ENCODE peak calls at places on chromosomes 4 and X, in five cellular contexts. A is uterus, F is GM12892, Q is IMR-90, Z is endothelial cell of umbilical vein. L is an unnamed sample.

GRCh38 chr4:173181769-173182374 is 13.3 kb downstream of the GALNT7 start:
- DNase-seq in A (no peak), Q (peak), Z (peak), F (no peak), L (peak)

GRCh38 chr4:173490817-173491518 is 39.1 kb downstream of the HAND2 start:
- DNase-seq in A (no peak), Q (peak), F (no peak), Z (peak), L (no peak)

GRCh38 chr4:166172619-166173018 is 299.6 kb downstream of the TLL1 start:
- DNase-seq in Q (no peak), F (no peak), A (no peak), Z (no peak), L (no peak)

GRCh38 chr4:174437756-174438155 is 84.5 kb downstream of the HPGD start:
- DNase-seq in Z (no peak), A (no peak), F (no peak), Q (no peak), L (no peak)

GRCh38 chr4:66688674-66689073 is 856.6 kb downstream of the CENPC start:
- DNase-seq in F (no peak), A (no peak), Q (peak), Z (peak), L (no peak)

GRCh38 chr4:153222162-153222789 is 18.0 kb downstream of the TRIM2 start:
- DNase-seq in Q (peak), F (peak), A (peak), Z (peak), L (no peak)

GRCh38 chr4:742742-743311 is 37.2 kb downstream of the PCGF3 start:
- DNase-seq in A (peak), F (peak), Z (peak), Q (peak), L (peak)

GRCh38 chr4:184289179-184289535 is 71.5 kb upstream of the ENPP6 start:
- DNase-seq in Q (no peak), A (no peak), F (no peak), Z (no peak), L (no peak)

GRCh38 chr4:161949941-161950725 is 213.7 kb downstream of the FSTL5 start:
- DNase-seq in F (no peak), A (no peak), Z (no peak), Q (peak), L (no peak)

GRCh38 chrX:34918856-34919255 is 23.7 kb upstream of the FAM47B start:
- DNase-seq in Q (peak), A (no peak), F (no peak), Z (peak), L (no peak)

GRCh38 chr4:147863111-147863747 is 131.3 kb downstream of the ARHGAP10 start:
- DNase-seq in Z (peak), A (no peak), Q (no peak), F (no peak), L (no peak)

GRCh38 chrX:43702660-43703059 is 46.6 kb downstream of the MAOA start:
- DNase-seq in Z (peak), Q (no peak), F (no peak), A (no peak), L (no peak)

GRCh38 chr4:52751349-52751911 is at the start of gene ERVMER34-1:
- DNase-seq in F (no peak), Z (peak), A (peak), Q (no peak), L (no peak)

GRCh38 chrX:12007881-12008280 is 130.4 kb upstream of the FRMPD4 start:
- DNase-seq in Q (peak), Z (peak), A (no peak), F (no peak), L (no peak)

GRCh38 chr4:157655101-157655818 is 434.7 kb downstream of the GRIA2 start:
- DNase-seq in Z (no peak), A (no peak), Q (no peak), F (no peak), L (no peak)

GRCh38 chr4:137531121-137531520 is 1.2 kb downstream of the PCDH18 start:
- DNase-seq in F (no peak), A (peak), Q (peak), Z (no peak), L (no peak)

GRCh38 chr4:48746608-48747374 is 33.3 kb downstream of the FRYL start:
- DNase-seq in Q (no peak), F (no peak), A (no peak), Z (no peak), L (no peak)

GRCh38 chrX:129793604-129794191 is 13.9 kb downstream of the SASH3 start:
- DNase-seq in Z (no peak), A (no peak), Q (no peak), F (no peak), L (no peak)

GRCh38 chrX:103413981-103414380 is 37.6 kb downstream of the BEX3 start:
- DNase-seq in F (no peak), Z (no peak), Q (no peak), A (no peak), L (no peak)

GRCh38 chr4:152696764-152697250 is 17.0 kb upstream of the TMEM154 start:
- DNase-seq in Q (peak), Z (no peak), F (peak), A (no peak), L (no peak)

GRCh38 chr4:149845643-149846208 is 30.1 kb upstream of the IQCM start:
- DNase-seq in Z (no peak), A (no peak), F (no peak), Q (no peak), L (peak)

GRCh38 chrX:43718081-43718480 is 62.0 kb downstream of the MAOA start:
- DNase-seq in Q (no peak), A (no peak), Z (no peak), F (no peak), L (no peak)

GRCh38 chr4:145061325-145061920 is 36.6 kb downstream of the ANAPC10 start:
- DNase-seq in Q (peak), A (no peak), F (no peak), Z (peak), L (peak)

GRCh38 chr4:185344743-185345538 is 50.8 kb downstream of the LRP2BP start:
- DNase-seq in Z (peak), Q (no peak), A (no peak), F (no peak), L (no peak)

GRCh38 chr4:52059372-52059771 is 8.3 kb downstream of the SPATA18 start:
- DNase-seq in A (peak), F (no peak), Q (peak), Z (peak), L (no peak)

GRCh38 chr4:74764119-74764518 is 30.2 kb downstream of the BTC start:
- DNase-seq in Q (no peak), A (no peak), F (no peak), Z (no peak), L (no peak)

GRCh38 chr4:14111730-14112171 is 484.2 kb upstream of the BOD1L1 start:
- DNase-seq in Q (peak), A (no peak), F (no peak), Z (no peak), L (no peak)

GRCh38 chrX:44183329-44183728 is 160.1 kb downstream of the EFHC2 start:
- DNase-seq in A (no peak), F (no peak), Z (no peak), Q (no peak), L (no peak)

GRCh38 chr4:1086011-1086410 is 27.4 kb downstream of the RNF212 start:
- DNase-seq in A (no peak), Q (no peak), F (no peak), Z (no peak), L (no peak)

GRCh38 chrX:2928583-2929434 is at the start of gene ARSD:
- DNase-seq in F (peak), Q (peak), A (peak), Z (peak), L (no peak)
- TF ChIP-seq POLR2A in F (peak), Q (peak), A (peak), Z (peak), L (no peak)

GRCh38 chr4:11426716-11427115 is 2.0 kb downstream of the HS3ST1 start:
- DNase-seq in Z (no peak), F (no peak), Q (no peak), A (no peak), L (no peak)

GRCh38 chr4:11427201-11427996 is 1.3 kb downstream of the HS3ST1 start:
- DNase-seq in A (no peak), Z (no peak), Q (no peak), F (no peak), L (no peak)

GRCh38 chr4:11428161-11428700 is 463 bp downstream of the HS3ST1 start:
- DNase-seq in Q (no peak), F (no peak), Z (no peak), A (no peak), L (no peak)

GRCh38 chr4:11429646-11430045 is 952 bp upstream of the HS3ST1 start:
- DNase-seq in F (no peak), Q (no peak), Z (no peak), A (no peak), L (no peak)

GRCh38 chr4:11428701-11429571 is at the start of gene HS3ST1:
- DNase-seq in Q (peak), Z (peak), F (peak), A (peak), L (peak)
- TF ChIP-seq POLR2A in Q (no peak), Z (no peak), F (no peak), A (peak), L (no peak)

GRCh38 chrX:1442724-1443367 is 9.9 kb downstream of the ASMTL start:
- DNase-seq in Q (no peak), Z (no peak), F (no peak), A (no peak), L (no peak)

GRCh38 chrX:1442016-1442665 is 10.6 kb downstream of the ASMTL start:
- DNase-seq in F (no peak), Q (no peak), Z (no peak), A (peak), L (no peak)

GRCh38 chrX:1444896-1445480 is 7.7 kb downstream of the ASMTL start:
- DNase-seq in Q (no peak), A (peak), Z (no peak), F (no peak), L (no peak)

GRCh38 chrX:1440506-1440905 is 12.2 kb downstream of the ASMTL start:
- DNase-seq in F (no peak), Q (no peak), A (no peak), Z (no peak), L (no peak)

GRCh38 chrX:1443496-1444075 is 9.1 kb downstream of the ASMTL start:
- DNase-seq in Q (no peak), Z (no peak), A (peak), F (no peak), L (no peak)
- TF ChIP-seq POLR2A in Q (no peak), Z (no peak), A (no peak), F (peak), L (no peak)

DNA sequence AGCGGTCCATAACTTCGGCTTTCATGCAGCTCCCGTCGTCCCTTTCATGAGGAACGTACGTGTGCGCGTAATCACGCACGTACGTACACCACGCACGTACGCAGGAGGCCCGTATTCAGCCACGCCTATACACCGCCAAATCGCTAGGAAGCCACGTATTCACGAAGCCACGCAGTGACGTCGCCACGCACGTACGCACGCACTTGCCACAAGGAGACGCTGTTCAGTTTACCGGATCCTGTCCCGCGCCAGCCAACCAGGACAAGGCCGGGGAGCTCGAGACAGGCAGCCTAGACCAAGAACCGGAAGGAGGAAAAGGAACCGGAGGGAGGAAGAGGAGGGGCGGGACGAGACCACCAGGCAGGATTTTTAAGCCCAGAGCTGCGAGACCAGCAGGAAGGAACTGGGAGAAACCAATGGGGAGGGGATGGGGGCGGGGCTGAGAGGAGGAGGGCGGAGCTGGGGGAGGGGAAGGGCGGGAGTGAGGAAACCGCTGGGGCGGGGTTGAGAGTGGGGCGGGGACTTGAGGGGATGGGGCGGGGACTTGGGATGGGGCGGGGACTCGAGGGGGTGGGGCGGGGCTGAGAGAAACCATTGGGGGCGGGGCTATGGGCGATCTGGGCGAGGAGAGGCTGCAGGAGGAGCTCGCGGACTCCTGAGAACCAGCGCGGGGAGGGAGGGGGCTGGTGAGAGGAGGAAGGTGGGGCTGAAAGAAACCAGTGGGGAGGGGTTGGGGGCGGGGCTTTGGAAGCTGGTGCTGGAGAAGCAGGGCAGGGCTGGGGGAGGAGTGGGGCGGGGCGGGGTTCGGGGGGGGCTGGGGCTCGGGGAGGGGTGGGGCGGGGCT is at the start of gene EOLA2:
- DNase-seq in A (peak), Q (peak), Z (peak), F (peak), L (peak)
- TF ChIP-seq POLR2A in A (peak), Q (no peak), Z (peak), F (no peak), L (peak)

L was measured in erythroblast.